ENCODE peak calls at places on chromosomes 6 and 20, in eight cellular contexts. S is cardiac muscle cell, K is mammary epithelial cell, J is AG04450, T is PC-3, D is astrocyte, A is psoas muscle, Q is caudate nucleus. Y is an unnamed sample.

GRCh38 chr20:20205141-20205861 is 153.0 kb downstream of the CFAP61 start:
- DNase-seq in S (no peak), K (no peak), J (no peak), T (no peak), D (no peak), A (no peak), Q (no peak), Y (no peak)

GRCh38 chr6:63272397-63272796 is 47.4 kb downstream of the LGSN start:
- DNase-seq in S (peak), K (peak), J (no peak), T (peak), D (no peak), A (no peak), Q (no peak), Y (no peak)

GRCh38 chr6:26311012-26311384 is 54.0 kb upstream of the BTN3A2 start:
- DNase-seq in S (no peak), K (peak), J (no peak), T (peak), D (peak), A (no peak), Q (no peak), Y (no peak)

GRCh38 chr6:21639316-21639715 is 45.8 kb downstream of the SOX4 start:
- DNase-seq in S (no peak), K (no peak), J (no peak), T (no peak), D (no peak), A (no peak), Q (no peak), Y (no peak)

GRCh38 chr6:13159295-13159694 is 169.0 kb downstream of the TBC1D7 start:
- DNase-seq in S (no peak), K (no peak), J (no peak), T (no peak), D (no peak), A (no peak), Q (no peak), Y (no peak)

GRCh38 chr20:61683721-61684120 is 382.0 kb downstream of the TAF4 start:
- DNase-seq in S (no peak), K (peak), J (no peak), T (no peak), D (no peak), A (no peak), Q (no peak), Y (peak)

GRCh38 chr6:88843040-88843439 is 120.4 kb downstream of the RNGTT start:
- DNase-seq in S (no peak), K (no peak), J (peak), T (peak), D (peak), A (no peak), Q (no peak), Y (no peak)

GRCh38 chr20:41213150-41213820 is 75.9 kb downstream of the PLCG1 start:
- DNase-seq in S (no peak), K (peak), J (no peak), T (peak), D (peak), A (no peak), Q (no peak), Y (no peak)

GRCh38 chr6:168207421-168208175 is 112.0 kb downstream of the DACT2 start:
- DNase-seq in S (no peak), K (no peak), J (no peak), T (no peak), D (no peak), A (no peak), Q (no peak), Y (no peak)

GRCh38 chr6:110491299-110491643 is 14.9 kb upstream of the SLC22A16 start:
- DNase-seq in S (no peak), K (no peak), J (no peak), T (no peak), D (no peak), A (no peak), Q (no peak), Y (no peak)

GRCh38 chr6:90045535-90045934 is 151.3 kb downstream of the GJA10 start:
- DNase-seq in S (no peak), K (no peak), J (no peak), T (no peak), D (peak), A (no peak), Q (no peak), Y (no peak)

GRCh38 chr6:20024316-20024673 is 187.1 kb downstream of the ID4 start:
- DNase-seq in S (no peak), K (no peak), J (no peak), T (no peak), D (no peak), A (no peak), Q (no peak), Y (no peak)

GRCh38 chr6:110874880-110875547 is 429 bp downstream of the AMD1 start:
- DNase-seq in S (no peak), K (peak), J (peak), T (no peak), D (no peak), A (no peak), Q (no peak), Y (no peak)

GRCh38 chr20:57308451-57309410 is 20.9 kb upstream of the SPO11 start:
- DNase-seq in S (no peak), K (no peak), J (no peak), T (no peak), D (no peak), A (no peak), Q (no peak), Y (no peak)

GRCh38 chr6:139060332-139060731 is 31.8 kb downstream of the ABRACL start:
- DNase-seq in S (no peak), K (peak), J (peak), T (no peak), D (peak), A (no peak), Q (no peak), Y (peak)

GRCh38 chr20:38228436-38228835 is 32.1 kb downstream of the KIAA1755 start:
- DNase-seq in S (no peak), K (no peak), J (no peak), T (peak), D (no peak), A (no peak), Q (no peak), Y (no peak)

GRCh38 chr6:148501178-148501590 is 158.5 kb downstream of the SASH1 start:
- DNase-seq in S (no peak), K (peak), J (no peak), T (peak), D (peak), A (peak), Q (no peak), Y (no peak)

GRCh38 chr6:38907264-38907663 is 141.3 kb upstream of the GLP1R start:
- DNase-seq in S (peak), K (no peak), J (no peak), T (no peak), D (no peak), A (no peak), Q (no peak), Y (no peak)

GRCh38 chr6:32969685-32970412 is 1.5 kb downstream of the BRD2 start:
- DNase-seq in S (peak), K (peak), J (peak), T (peak), D (peak), A (peak), Q (no peak), Y (peak)

GRCh38 chr6:56671651-56672461 is 29.2 kb upstream of the DST start:
- DNase-seq in S (no peak), K (no peak), J (no peak), T (no peak), D (peak), A (peak), Q (peak), Y (no peak)

GRCh38 chr20:24443436-24443835 is 26.0 kb upstream of the SYNDIG1 start:
- DNase-seq in S (no peak), K (no peak), J (no peak), T (no peak), D (no peak), A (no peak), Q (no peak), Y (no peak)

GRCh38 chr6:56278186-56278585 is 30.8 kb upstream of the COL21A1 start:
- DNase-seq in S (no peak), K (no peak), J (no peak), T (peak), D (no peak), A (no peak), Q (no peak), Y (no peak)

GRCh38 chr6:34792605-34793500 is 970 bp downstream of the BLTP3A start:
- DNase-seq in S (peak), K (peak), J (no peak), T (peak), D (peak), A (peak), Q (no peak), Y (peak)

GRCh38 chr20:40323411-40323810 is 365.6 kb downstream of the MAFB start:
- DNase-seq in S (no peak), K (peak), J (no peak), T (no peak), D (no peak), A (no peak), Q (no peak), Y (peak)

GRCh38 chr20:15837563-15837962 is 735.7 kb downstream of the KIF16B start:
- DNase-seq in S (no peak), K (no peak), J (no peak), T (no peak), D (no peak), A (no peak), Q (no peak), Y (no peak)

GRCh38 chr6:28907394-28907793 is 16.4 kb downstream of the TRIM27 start:
- DNase-seq in S (no peak), K (peak), J (peak), T (peak), D (peak), A (no peak), Q (no peak), Y (no peak)

GRCh38 chr6:26473758-26474438 is 16.1 kb downstream of the BTN2A1 start:
- DNase-seq in S (peak), K (peak), J (peak), T (peak), D (peak), A (peak), Q (no peak), Y (peak)

DNA sequence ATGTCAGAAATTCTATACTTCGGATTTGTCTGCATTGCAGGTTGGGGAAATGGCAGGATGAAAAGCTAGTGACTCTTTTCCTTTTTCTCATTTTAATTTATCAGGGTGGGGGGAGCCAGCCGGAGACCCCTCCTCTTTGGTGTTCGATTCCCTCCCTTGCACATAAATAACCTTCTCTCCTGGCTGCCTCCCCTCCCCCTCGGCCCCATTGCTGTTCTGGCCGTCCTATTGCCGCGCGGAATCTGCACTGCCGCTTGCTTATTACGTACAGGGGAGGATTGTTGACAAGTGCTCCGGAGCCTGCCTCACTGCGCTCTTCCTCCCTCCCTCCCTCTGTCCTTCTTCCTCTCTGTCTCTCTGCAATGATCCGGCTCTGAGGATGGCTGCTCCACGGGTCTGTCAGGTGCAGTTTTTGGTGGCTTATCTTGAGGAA is 154.7 kb downstream of the JARID2 start:
- DNase-seq in S (peak), K (no peak), J (no peak), T (peak), D (no peak), A (peak), Q (no peak), Y (no peak)
- H3K27ac ChIP-seq in S (peak), K (no peak), J (no peak), T (no peak), D (no peak), A (peak), Q (peak), Y (no peak)

GRCh38 chr20:42549496-42549895 is 640.2 kb downstream of the PTPRT start:
- DNase-seq in S (no peak), K (no peak), J (no peak), T (no peak), D (no peak), A (no peak), Q (no peak), Y (no peak)

DNA sequence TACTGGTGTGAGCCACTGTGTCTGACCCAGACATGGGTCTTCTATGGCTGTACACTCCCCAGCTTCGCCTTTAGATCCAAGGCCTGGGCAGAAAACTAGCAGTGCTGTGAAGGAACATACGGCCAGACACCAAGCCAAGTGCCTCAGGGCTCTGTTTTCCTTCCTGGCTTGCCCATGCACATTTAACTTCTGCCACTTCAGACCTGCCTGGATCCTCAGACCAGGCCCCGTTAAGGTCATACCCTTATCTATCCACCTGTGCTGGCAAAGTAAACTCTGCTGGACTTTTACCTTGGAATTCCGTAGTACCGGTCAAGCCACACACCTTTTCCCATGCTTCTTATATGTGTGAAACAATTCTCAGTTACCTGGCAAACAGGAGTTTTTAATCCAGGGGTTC is 644.8 kb downstream of the PTPRT start:
- DNase-seq in S (no peak), K (no peak), J (no peak), T (no peak), D (no peak), A (no peak), Q (no peak), Y (no peak)
- H3K27ac ChIP-seq in S (no peak), K (no peak), J (no peak), T (no peak), D (no peak), A (no peak), Q (no peak), Y (no peak)

GRCh38 chr6:47714802-47715201 is 16.4 kb downstream of the ADGRF4 start:
- DNase-seq in S (no peak), K (no peak), J (no peak), T (no peak), D (no peak), A (no peak), Q (no peak), Y (no peak)

GRCh38 chr6:47710295-47710694 is 11.9 kb downstream of the ADGRF4 start:
- DNase-seq in S (no peak), K (peak), J (no peak), T (no peak), D (no peak), A (no peak), Q (no peak), Y (no peak)

GRCh38 chr6:47713200-47713599 is 14.8 kb downstream of the ADGRF4 start:
- DNase-seq in S (no peak), K (no peak), J (no peak), T (no peak), D (no peak), A (no peak), Q (no peak), Y (no peak)

DNA sequence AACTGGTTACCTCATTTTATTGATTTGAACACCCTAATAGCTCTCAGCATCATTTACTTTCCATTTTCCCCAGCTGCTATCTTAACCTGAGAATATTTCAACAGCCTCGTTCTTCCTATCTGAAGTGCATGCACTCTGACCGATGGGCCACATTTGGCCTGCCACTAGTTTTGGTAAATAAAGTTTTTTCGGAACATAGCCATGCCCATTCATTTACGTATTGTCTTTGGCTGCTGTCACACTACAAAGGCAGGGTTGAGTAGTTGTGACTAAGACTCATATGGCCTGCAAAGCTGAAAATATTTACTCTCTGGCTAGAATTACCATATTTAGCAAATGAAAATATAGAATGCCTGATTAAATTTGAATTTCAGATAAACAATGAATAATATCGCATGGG is 10.8 kb downstream of the ADGRF4 start:
- DNase-seq in S (no peak), K (no peak), J (no peak), T (peak), D (no peak), A (no peak), Q (no peak), Y (no peak)
- H3K27ac ChIP-seq in S (no peak), K (no peak), J (no peak), T (peak), D (no peak), A (no peak), Q (no peak), Y (no peak)

GRCh38 chr6:30725713-30726505 is 5.8 kb downstream of the TUBB start:
- DNase-seq in S (no peak), K (no peak), J (no peak), T (peak), D (peak), A (no peak), Q (no peak), Y (no peak)
- H3K27ac ChIP-seq in S (peak), K (no peak), J (peak), T (peak), D (peak), A (peak), Q (no peak), Y (peak)

GRCh38 chr6:4916954-4917561 is 86.8 kb downstream of the RPP40 start:
- DNase-seq in S (no peak), K (no peak), J (no peak), T (no peak), D (no peak), A (no peak), Q (no peak), Y (no peak)

GRCh38 chr6:4912559-4912958 is 91.3 kb downstream of the RPP40 start:
- DNase-seq in S (no peak), K (no peak), J (no peak), T (no peak), D (no peak), A (no peak), Q (no peak), Y (no peak)

GRCh38 chr6:4913705-4914411 is 90.0 kb downstream of the RPP40 start:
- DNase-seq in S (no peak), K (peak), J (no peak), T (peak), D (no peak), A (no peak), Q (no peak), Y (no peak)

GRCh38 chr6:4910060-4910746 is 93.6 kb downstream of the RPP40 start:
- DNase-seq in S (no peak), K (no peak), J (no peak), T (peak), D (peak), A (no peak), Q (no peak), Y (no peak)

DNA sequence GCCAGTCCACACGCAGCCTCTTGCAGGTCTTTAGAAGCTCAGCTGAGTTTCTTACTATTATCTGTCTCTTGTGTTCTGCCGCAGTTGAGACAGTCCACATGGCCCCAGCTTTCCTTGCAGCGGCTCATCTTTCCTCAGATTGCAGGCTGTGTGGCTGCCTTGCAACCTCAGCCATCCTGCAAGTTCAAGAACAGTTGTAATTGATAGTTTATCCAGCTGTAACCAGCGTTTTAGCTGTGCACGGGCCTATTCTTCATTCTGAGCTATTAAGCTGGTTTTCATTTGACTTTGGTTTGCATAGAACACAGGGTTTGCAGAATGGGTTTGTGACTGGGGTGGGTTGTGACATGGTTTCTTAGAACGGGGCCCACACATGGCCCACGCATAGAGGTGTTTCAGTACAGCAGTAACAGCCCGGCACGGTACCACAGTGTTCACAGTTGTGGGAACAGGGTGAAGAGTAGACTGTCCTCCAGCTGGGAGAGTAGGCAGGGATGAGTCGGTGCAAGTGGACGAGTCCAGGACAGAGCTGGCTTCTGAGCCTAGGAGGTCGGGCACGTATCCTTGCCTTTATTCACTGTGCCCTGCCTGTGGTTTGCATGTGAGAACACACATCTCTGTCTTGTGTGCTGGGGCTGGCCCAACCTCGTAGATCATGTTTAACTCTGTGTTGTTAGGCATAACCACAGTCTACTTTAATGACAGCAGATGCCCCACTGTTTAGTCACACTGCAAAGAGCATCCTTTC is 89.3 kb downstream of the RPP40 start:
- DNase-seq in S (no peak), K (peak), J (peak), T (peak), D (peak), A (no peak), Q (no peak), Y (no peak)
- H3K27ac ChIP-seq in S (no peak), K (no peak), J (peak), T (no peak), D (no peak), A (peak), Q (peak), Y (no peak)

DNA sequence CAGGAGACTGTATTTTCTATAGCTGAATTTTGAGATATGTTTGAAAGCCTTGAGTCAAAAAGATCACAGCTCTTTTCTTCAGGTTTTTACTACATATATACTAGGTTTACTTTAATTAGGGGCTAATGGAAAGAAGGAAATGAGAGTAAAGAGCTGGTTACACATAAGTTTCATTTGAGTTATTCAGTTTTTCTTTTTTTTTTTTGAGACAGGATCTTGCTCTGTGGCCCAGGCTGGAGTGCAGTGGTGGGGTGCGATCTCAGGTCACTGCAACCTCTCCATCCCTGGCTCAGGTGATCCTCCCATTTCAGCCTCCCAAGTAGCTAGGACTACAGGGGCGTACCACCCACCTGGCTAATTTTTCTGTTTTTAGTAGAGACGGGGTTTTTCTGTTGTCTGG is 4.8 kb downstream of the ARFGEF2 start:
- DNase-seq in S (no peak), K (no peak), J (no peak), T (no peak), D (no peak), A (no peak), Q (no peak), Y (no peak)
- H3K27ac ChIP-seq in S (no peak), K (no peak), J (no peak), T (no peak), D (no peak), A (no peak), Q (no peak), Y (no peak)

GRCh38 chr6:140478631-140479030 is 1104.2 kb upstream of the CITED2 start:
- DNase-seq in S (no peak), K (no peak), J (no peak), T (no peak), D (no peak), A (no peak), Q (no peak), Y (no peak)

GRCh38 chr6:140480852-140481251 is 1106.4 kb upstream of the CITED2 start:
- DNase-seq in S (no peak), K (no peak), J (peak), T (no peak), D (peak), A (peak), Q (no peak), Y (no peak)

DNA sequence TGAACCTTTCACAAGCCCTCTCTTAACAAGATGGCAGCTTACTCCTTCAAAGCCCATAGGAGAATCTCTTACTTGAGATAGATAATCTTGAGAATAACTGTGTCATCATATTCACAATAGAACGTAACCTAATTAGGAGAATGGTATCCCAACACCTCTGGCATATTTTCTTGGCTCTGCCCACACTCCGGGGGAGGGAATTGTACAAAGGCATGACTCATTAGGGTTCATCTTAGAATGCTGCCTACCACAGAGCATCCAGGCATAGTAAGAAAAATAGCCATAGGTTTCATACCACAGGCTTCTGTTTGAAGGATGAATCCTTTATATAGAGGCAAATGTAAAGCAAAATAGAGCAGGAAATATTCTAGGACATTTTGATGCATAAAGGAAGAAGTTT is 1100.6 kb upstream of the CITED2 start:
- DNase-seq in S (no peak), K (peak), J (no peak), T (no peak), D (peak), A (no peak), Q (no peak), Y (no peak)
- H3K27ac ChIP-seq in S (no peak), K (no peak), J (no peak), T (no peak), D (no peak), A (no peak), Q (no peak), Y (no peak)

Y was measured in epithelial cell of prostate.